ENCODE peak calls at places on chromosome 7, in eight cellular contexts. K is fibroblast of the aortic adventitia; F is posterior cingulate gyrus; I is T-helper 1 cell; C is fibroblast of villous mesenchyme; R is stimulated activated CD8-positive, alpha-beta memory T cell treated with anti-CD3 and anti-CD28 coated beads, Interleukin-7, amount 100 ng/mL, for 4 hours; B is fibroblast of mammary gland; Z is DMS153. N is an unnamed sample.

GRCh38 chr7:7969306-7970112 is 913 bp downstream of the GLCCI1 start:
- DNase-seq in K (peak; percentile 49), F (peak; percentile 41), I (peak; percentile 12), C (peak; percentile 43), R (peak; percentile 42), B (no peak), Z (peak; percentile 24), N (no peak)

GRCh38 chr7:28473567-28474266 is 61.4 kb downstream of the CREB5 start:
- DNase-seq in K (no peak), F (peak; percentile 43), I (no peak), C (no peak), R (no peak), B (peak; percentile 23), Z (no peak), N (no peak)

GRCh38 chr7:157628456-157628855 is 291.7 kb downstream of the DNAJB6 start:
- DNase-seq in K (no peak), F (no peak), I (no peak), C (no peak), R (no peak), B (no peak), Z (no peak), N (no peak)

GRCh38 chr7:151081170-151082101 is 827 bp upstream of the FASTK start:
- DNase-seq in K (no peak), F (no peak), I (no peak), C (peak; percentile 37), R (no peak), B (no peak), Z (no peak), N (no peak)

GRCh38 chr7:83413831-83414230 is 235.1 kb downstream of the SEMA3E start:
- DNase-seq in K (peak; percentile 33), F (no peak), I (no peak), C (no peak), R (no peak), B (peak; percentile 25), Z (no peak), N (no peak)

GRCh38 chr7:7566651-7567611 is at the start of gene MIOS:
- DNase-seq in K (peak; percentile 68), F (peak; percentile 84), I (peak; percentile 68), C (peak; percentile 78), R (peak; percentile 78), B (peak; percentile 79), Z (peak; percentile 56), N (no peak)

GRCh38 chr7:85074992-85075391 is 111.9 kb downstream of the SEMA3D start:
- DNase-seq in K (no peak), F (no peak), I (no peak), C (no peak), R (no peak), B (peak; percentile 23), Z (no peak), N (no peak)

GRCh38 chr7:133003052-133003910 is 78.6 kb downstream of the CHCHD3 start:
- DNase-seq in K (peak; percentile 31), F (no peak), I (no peak), C (no peak), R (no peak), B (no peak), Z (no peak), N (no peak)

GRCh38 chr7:99601656-99602310 is 3.7 kb downstream of the TMEM225B start:
- DNase-seq in K (no peak), F (no peak), I (no peak), C (no peak), R (no peak), B (no peak), Z (no peak), N (no peak)

GRCh38 chr7:73742753-73743641 is 4.4 kb upstream of the ABHD11 start:
- DNase-seq in K (no peak), F (peak; percentile 30), I (no peak), C (no peak), R (no peak), B (no peak), Z (peak; percentile 98), N (peak; percentile 92)

GRCh38 chr7:112056409-112056808 is 149.8 kb downstream of the DOCK4 start:
- DNase-seq in K (peak; percentile 44), F (no peak), I (no peak), C (peak; percentile 78), R (no peak), B (peak; percentile 57), Z (peak; percentile 39), N (no peak)